ENCODE peak calls at places on chromosome 2, in eight cellular contexts. T, M, U, X, O, J, S and R are unnamed samples.
A peak's percentile ranks its signal among the peaks of the same experiment; 100 is the strongest.

GRCh38 chr2:23708771-23709170 is 218.2 kb downstream of the ATAD2B start:
- DNase-seq in T (no peak), M (no peak), U (no peak), X (no peak), O (no peak), J (no peak), S (no peak), R (no peak)

GRCh38 chr2:86518498-86518897 is 44.7 kb downstream of the CHMP3 start:
- DNase-seq in T (no peak), M (peak; percentile 29), U (peak; percentile 43), X (no peak), O (no peak), J (peak; percentile 32), S (peak; percentile 49), R (peak; percentile 12)

GRCh38 chr2:73938761-73939352 is 12.2 kb downstream of the DGUOK start:
- DNase-seq in T (no peak), M (peak; percentile 62), U (no peak), X (peak; percentile 60), O (peak; percentile 53), J (peak; percentile 73), S (no peak), R (peak; percentile 69)

GRCh38 chr2:241445426-241445825 is 63.0 kb downstream of the STK25 start:
- DNase-seq in T (no peak), M (no peak), U (no peak), X (no peak), O (peak; percentile 13), J (peak; percentile 2), S (no peak), R (no peak)

GRCh38 chr2:26942543-26943295 is 27.7 kb upstream of the MAPRE3 start:
- DNase-seq in T (no peak), M (peak; percentile 44), U (peak; percentile 80), X (peak; percentile 8), O (peak; percentile 64), J (peak; percentile 25), S (peak; percentile 21), R (peak; percentile 67)

GRCh38 chr2:7191927-7192326 is 274.7 kb downstream of the RNF144A start:
- DNase-seq in T (peak; percentile 12), M (peak; percentile 70), U (no peak), X (peak; percentile 94), O (peak; percentile 98), J (peak; percentile 1), S (no peak), R (peak; percentile 4)

GRCh38 chr2:190456833-190457232 is 48.7 kb downstream of the MFSD6 start:
- DNase-seq in T (no peak), M (no peak), U (no peak), X (no peak), O (no peak), J (no peak), S (no peak), R (no peak)

GRCh38 chr2:234147335-234147861 is 96.9 kb downstream of the SPP2 start:
- DNase-seq in T (no peak), M (peak; percentile 89), U (no peak), X (no peak), O (peak; percentile 96), J (no peak), S (no peak), R (no peak)

GRCh38 chr2:199485732-199486335 is 28.1 kb upstream of the SATB2 start:
- DNase-seq in T (no peak), M (peak; percentile 70), U (peak; percentile 83), X (no peak), O (peak; percentile 64), J (peak; percentile 47), S (peak; percentile 49), R (peak; percentile 56)

GRCh38 chr2:172038604-172039003 is 38.9 kb downstream of the METAP1D start:
- DNase-seq in T (peak; percentile 82), M (no peak), U (no peak), X (peak; percentile 49), O (peak; percentile 52), J (peak; percentile 95), S (no peak), R (peak; percentile 88)